ENCODE peak calls at places on chromosomes 16 and 17, in nine cellular contexts. W, R, M, V, E, O, K, F and Z are unnamed samples.

GRCh38 chr16:27844826-27845225 is 218.7 kb downstream of the GSG1L start:
- DNase-seq in V (peak; percentile 13), F (no peak), O (no peak), K (no peak), R (no peak), E (no peak), M (no peak), W (no peak), Z (peak; percentile 51)

GRCh38 chr16:53257001-53257400 is 177.3 kb upstream of the RBL2 start:
- DNase-seq in K (no peak), F (peak; percentile 21), O (no peak), M (no peak), V (no peak), R (no peak), W (no peak), E (no peak), Z (no peak)

GRCh38 chr16:2710711-2711231 is 9.3 kb downstream of the PRSS27 start:
- DNase-seq in F (no peak), M (no peak), W (no peak), R (no peak), O (no peak), V (no peak), K (no peak), E (no peak), Z (peak; percentile 63)

GRCh38 chr17:32461853-32462617 is 17.7 kb downstream of the PSMD11 start:
- DNase-seq in F (peak; percentile 89), R (no peak), V (peak; percentile 51), W (no peak), O (no peak), M (no peak), K (peak; percentile 51), E (peak; percentile 52), Z (no peak)

GRCh38 chr17:57948555-57949420 is 6.4 kb downstream of the CUEDC1 start:
- DNase-seq in K (peak; percentile 100), O (no peak), M (no peak), W (no peak), R (no peak), E (no peak), F (peak; percentile 45), V (no peak), Z (no peak)

GRCh38 chr17:13544755-13545154 is 57.0 kb downstream of the HS3ST3A1 start:
- DNase-seq in V (no peak), O (no peak), M (no peak), F (no peak), K (no peak), W (no peak), E (no peak), R (no peak), Z (no peak)

GRCh38 chr16:15564619-15565339 is 78.2 kb downstream of the MARF1 start:
- DNase-seq in R (no peak), E (no peak), V (no peak), K (no peak), M (no peak), W (no peak), F (no peak), O (no peak), Z (peak; percentile 21)

GRCh38 chr17:73071387-73071999 is 21.0 kb downstream of the SLC39A11 start:
- DNase-seq in W (no peak), M (no peak), K (no peak), R (no peak), V (no peak), O (no peak), E (no peak), F (no peak), Z (no peak)

GRCh38 chr17:20896153-20896649 is 146.6 kb downstream of the USP22 start:
- DNase-seq in W (no peak), K (no peak), R (no peak), V (peak; percentile 38), E (no peak), O (no peak), M (no peak), F (peak; percentile 14), Z (no peak)

GRCh38 chr16:46650224-46650623 is 29.0 kb upstream of the SHCBP1 start:
- DNase-seq in V (no peak), E (no peak), K (no peak), M (no peak), F (no peak), O (no peak), W (no peak), R (no peak), Z (no peak)

GRCh38 chr17:19671433-19671832 is 22.9 kb downstream of the ALDH3A2 start:
- DNase-seq in K (no peak), F (no peak), M (no peak), E (no peak), W (no peak), R (no peak), V (no peak), O (no peak), Z (no peak)

GRCh38 chr17:49488612-49489011 is 6.5 kb upstream of the NGFR start:
- DNase-seq in F (no peak), E (no peak), W (no peak), K (no peak), O (no peak), M (no peak), V (no peak), R (no peak), Z (no peak)

GRCh38 chr17:67636841-67637240 is 80.9 kb upstream of the NOL11 start:
- DNase-seq in E (no peak), V (no peak), R (no peak), M (no peak), W (no peak), F (no peak), K (no peak), O (no peak), Z (no peak)

GRCh38 chr17:67637901-67638641 is 79.7 kb upstream of the NOL11 start:
- DNase-seq in W (no peak), K (peak; percentile 88), F (peak; percentile 19), O (peak; percentile 96), E (no peak), M (no peak), V (peak; percentile 86), R (no peak), Z (no peak)

GRCh38 chr17:67635688-67636087 is 82.0 kb upstream of the NOL11 start:
- DNase-seq in R (no peak), E (no peak), O (no peak), V (no peak), F (no peak), M (no peak), K (no peak), W (no peak), Z (no peak)

GRCh38 chr17:67633751-67634191 is 84.0 kb upstream of the NOL11 start:
- DNase-seq in F (no peak), W (no peak), O (no peak), E (no peak), V (no peak), M (no peak), R (no peak), K (no peak), Z (no peak)

GRCh38 chr17:67636312-67636711 is 81.4 kb upstream of the NOL11 start:
- DNase-seq in V (no peak), R (no peak), F (peak; percentile 13), W (no peak), K (no peak), M (no peak), O (no peak), E (no peak), Z (no peak)
- H3K4me1 ChIP-seq in V (peaks cover 35% of the 10 kb centered on the region), R (no peaks in the 10 kb centered on the region), F (peaks cover 13% of the 10 kb centered on the region), W (no peaks in the 10 kb centered on the region), K (peaks cover 44% of the 10 kb centered on the region), M (no peaks in the 10 kb centered on the region), O (peaks cover 22% of the 10 kb centered on the region), E (no peaks in the 10 kb centered on the region), Z (no peaks in the 10 kb centered on the region)

GRCh38 chr16:56842133-56842532 is 22.9 kb upstream of the SLC12A3 start:
- DNase-seq in O (no peak), R (no peak), F (no peak), M (no peak), K (no peak), E (no peak), V (no peak), W (no peak), Z (no peak)
- TF ChIP-seq POLR2AphosphoS5 in O (no peak), R (no peak), F (no peak), M (no peak), K (no peak), E (no peak), V (no peak), W (no peak), Z (no peak)

GRCh38 chr16:85512716-85513115 is 100.4 kb upstream of the GSE1 start:
- DNase-seq in O (no peak), F (no peak), R (no peak), W (no peak), M (no peak), V (no peak), K (no peak), E (no peak), Z (no peak)
- H3K4me1 ChIP-seq in O (peaks cover 10% of the 10 kb centered on the region), F (no peaks in the 10 kb centered on the region), R (no peaks in the 10 kb centered on the region), W (peaks cover 34% of the 10 kb centered on the region), M (peaks cover 3% of the 10 kb centered on the region), V (peaks cover 33% of the 10 kb centered on the region), K (peaks cover 39% of the 10 kb centered on the region), E (peaks cover 25% of the 10 kb centered on the region), Z (peaks cover 9% of the 10 kb centered on the region)

GRCh38 chr17:40099627-40100418 is 566 bp downstream of the NR1D1 start:
- DNase-seq in K (no peak), V (no peak), R (no peak), W (no peak), F (no peak), E (no peak), M (no peak), O (no peak), Z (peak; percentile 86)

GRCh38 chr17:40097931-40098845 is 2.2 kb downstream of the NR1D1 start:
- DNase-seq in E (no peak), W (no peak), K (no peak), F (no peak), O (peak; percentile 54), V (peak; percentile 85), M (no peak), R (no peak), Z (no peak)

GRCh38 chr17:40100419-40100668 is at the start of gene NR1D1:
- DNase-seq in E (no peak), F (no peak), K (no peak), V (no peak), O (no peak), M (no peak), W (no peak), R (no peak), Z (no peak)

GRCh38 chr17:40100669-40101366 is 429 bp upstream of the NR1D1 start:
- DNase-seq in V (peak; percentile 99), E (peak; percentile 95), M (peak; percentile 93), O (peak; percentile 99), W (peak; percentile 96), F (peak; percentile 99), R (peak; percentile 82), K (peak; percentile 98), Z (peak; percentile 97)

DNA sequence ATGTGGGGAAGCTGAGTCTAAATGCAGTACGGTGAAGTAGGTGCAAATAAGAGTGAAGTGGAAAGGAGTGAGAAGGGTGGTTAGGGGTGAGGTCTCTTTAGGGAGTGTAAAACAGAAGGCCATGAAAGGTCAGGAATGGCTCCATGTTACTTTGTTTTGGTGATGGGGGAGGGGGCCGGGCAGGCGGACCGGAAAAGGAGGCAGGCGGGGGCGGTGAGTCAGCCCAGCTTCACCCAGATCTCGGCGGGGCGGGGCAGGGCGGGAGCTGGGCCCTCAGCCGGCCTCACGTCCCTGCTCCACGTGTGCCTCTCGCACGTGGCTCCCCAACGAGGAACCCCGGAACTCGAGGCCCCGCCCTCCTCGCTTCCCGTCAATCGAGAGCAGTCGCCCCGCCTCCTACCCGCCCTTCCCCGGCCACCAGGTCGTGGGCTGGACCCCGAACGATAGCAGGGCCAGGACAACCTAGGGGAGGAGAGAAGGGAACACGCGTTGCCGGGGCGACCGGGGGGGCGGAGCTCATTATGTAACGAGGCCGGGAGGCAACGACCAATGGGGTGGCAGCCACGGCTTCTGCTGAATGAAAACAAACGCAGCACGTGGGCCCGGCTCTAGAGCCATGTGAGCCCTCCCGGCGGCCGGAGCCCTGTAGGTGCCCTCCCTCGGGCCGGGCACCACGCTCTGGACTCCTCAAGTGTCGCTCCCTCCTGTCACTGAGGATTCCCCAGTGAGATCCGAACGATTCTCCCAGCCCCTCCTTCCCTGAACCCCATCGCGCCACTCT is 1.4 kb downstream of the NR1D1 start:
- DNase-seq in E (peak; percentile 97), F (peak; percentile 99), V (peak; percentile 100), M (peak; percentile 95), W (peak; percentile 97), R (peak; percentile 97), K (peak; percentile 99), O (peak; percentile 99), Z (peak; percentile 100)
- TF ChIP-seq POLR2AphosphoS5 in E (no peak), F (no peak), V (peak; percentile 98), M (no peak), W (peak; percentile 41), R (no peak), K (peak; percentile 79), O (peak; percentile 99), Z (peak; percentile 89)